ENCODE peak calls at places on chromosome 22, in nine cellular contexts. Z, D, F, H, K, C, R, S and L are unnamed samples.
A peak's percentile ranks its signal among the peaks of the same experiment; 100 is the strongest.

GRCh38 chr22:41479671-41480396 is 10.9 kb downstream of the ACO2 start:
- DNase-seq in Z (no peak), D (peak; percentile 48), F (peak; percentile 72), H (no peak), K (peak; percentile 73), C (no peak), R (no peak), S (no peak), L (no peak)

GRCh38 chr22:50267591-50268390 is 2.4 kb downstream of the MAPK11 start:
- DNase-seq in Z (peak; percentile 61), D (no peak), F (peak; percentile 51), H (no peak), K (peak; percentile 38), C (no peak), R (peak; percentile 83), S (no peak), L (peak; percentile 66)

GRCh38 chr22:22404598-22405284 is 103.8 kb downstream of the ZNF280B start:
- DNase-seq in Z (no peak), D (no peak), F (no peak), H (no peak), K (no peak), C (no peak), R (no peak), S (no peak), L (no peak)

GRCh38 chr22:22767876-22768602 is 119.6 kb upstream of the IGLL5 start:
- DNase-seq in Z (no peak), D (no peak), F (no peak), H (no peak), K (no peak), C (no peak), R (no peak), S (no peak), L (no peak)

GRCh38 chr22:41181349-41182241 is 23.5 kb upstream of the L3MBTL2 start:
- DNase-seq in Z (no peak), D (no peak), F (peak; percentile 82), H (no peak), K (peak; percentile 66), C (no peak), R (no peak), S (no peak), L (no peak)

GRCh38 chr22:38871360-38872171 is 450 bp downstream of the CBX6 start:
- DNase-seq in Z (peak; percentile 46), D (no peak), F (no peak), H (peak; percentile 84), K (no peak), C (no peak), R (no peak), S (no peak), L (no peak)

GRCh38 chr22:38862375-38863329 is 9.4 kb downstream of the CBX6 start:
- DNase-seq in Z (no peak), D (no peak), F (peak; percentile 36), H (no peak), K (no peak), C (no peak), R (no peak), S (no peak), L (no peak)

GRCh38 chr22:25402501-25403283 is 161.8 kb upstream of the GRK3 start:
- DNase-seq in Z (no peak), D (no peak), F (peak; percentile 74), H (no peak), K (peak; percentile 59), C (no peak), R (no peak), S (no peak), L (no peak)

GRCh38 chr22:50286701-50287318 is 16.6 kb upstream of the MAPK11 start:
- DNase-seq in Z (no peak), D (no peak), F (no peak), H (no peak), K (no peak), C (no peak), R (no peak), S (no peak), L (no peak)

GRCh38 chr22:47193606-47194316 is 431.3 kb downstream of the TBC1D22A start:
- DNase-seq in Z (no peak), D (no peak), F (no peak), H (no peak), K (no peak), C (no peak), R (no peak), S (peak; percentile 15), L (no peak)

GRCh38 chr22:27765706-27766291 is 35.8 kb downstream of the MN1 start:
- DNase-seq in Z (no peak), D (no peak), F (no peak), H (no peak), K (no peak), C (no peak), R (no peak), S (no peak), L (no peak)

GRCh38 chr22:40462195-40462988 is 92.0 kb downstream of the SGSM3 start:
- DNase-seq in Z (peak; percentile 39), D (no peak), F (no peak), H (no peak), K (no peak), C (no peak), R (no peak), S (no peak), L (no peak)

GRCh38 chr22:42376721-42377177 is 55.5 kb downstream of the NFAM1 start:
- DNase-seq in Z (no peak), D (no peak), F (peak; percentile 20), H (no peak), K (peak; percentile 19), C (no peak), R (no peak), S (no peak), L (no peak)

GRCh38 chr22:25629613-25630012 is 65.1 kb downstream of the GRK3 start:
- DNase-seq in Z (no peak), D (no peak), F (no peak), H (no peak), K (no peak), C (no peak), R (no peak), S (no peak), L (no peak)

GRCh38 chr22:19974233-19974861 is 32.7 kb upstream of the TXNRD2 start:
- DNase-seq in Z (no peak), D (no peak), F (peak; percentile 79), H (no peak), K (peak; percentile 51), C (no peak), R (peak; percentile 91), S (no peak), L (peak; percentile 78)

GRCh38 chr22:23293720-23294119 is 113.4 kb downstream of the BCR start:
- DNase-seq in Z (no peak), D (no peak), F (no peak), H (no peak), K (no peak), C (no peak), R (no peak), S (no peak), L (no peak)

GRCh38 chr22:48494256-48494967 is 1333.3 kb downstream of the BRD1 start:
- DNase-seq in Z (no peak), D (no peak), F (no peak), H (no peak), K (no peak), C (no peak), R (no peak), S (no peak), L (no peak)

GRCh38 chr22:48710410-48710809 is 1117.3 kb downstream of the BRD1 start:
- DNase-seq in Z (no peak), D (no peak), F (no peak), H (no peak), K (no peak), C (no peak), R (no peak), S (no peak), L (no peak)

GRCh38 chr22:25722223-25723015 is 19.6 kb upstream of the MYO18B start:
- DNase-seq in Z (no peak), D (no peak), F (no peak), H (no peak), K (no peak), C (no peak), R (no peak), S (no peak), L (no peak)

GRCh38 chr22:17087176-17088131 is 2.7 kb downstream of the IL17RA start:
- DNase-seq in Z (peak; percentile 67), D (no peak), F (peak; percentile 77), H (no peak), K (peak; percentile 91), C (peak; percentile 65), R (no peak), S (no peak), L (no peak)